ENCODE peak calls at places on chromosomes 13 and 19, in six cellular contexts. X is stimulated activated CD4-positive, alpha-beta T cell treated with anti-CD3 and anti-CD28 coated beads, Interleukin-4, amount 100 ng/mL, for 1 hour; I is PC-9; Y is tibial nerve; N is activated CD4-positive, alpha-beta T cell treated with anti-CD3 and anti-CD28 coated beads, Interleukin-2, amount 50 U/mL, for 48 hours; W is NCI-H1105. V is an unnamed sample.

GRCh38 chr19:41563847-41564514 is 12.0 kb upstream of the CEACAM21 start:
- DNase-seq in Y (no peak), I (no peak), W (peak; percentile 12), N (no peak), X (peak; percentile 53), V (no peak)

GRCh38 chr13:113350065-113350937 is 13.6 kb downstream of the GRTP1 start:
- DNase-seq in Y (no peak), X (no peak), N (no peak), W (no peak), I (no peak), V (no peak)

GRCh38 chr13:47843005-47843404 is 158.1 kb downstream of the SUCLA2 start:
- DNase-seq in X (no peak), N (no peak), W (no peak), Y (no peak), I (no peak), V (no peak)

GRCh38 chr13:95403349-95404140 is 102.3 kb upstream of the ABCC4 start:
- DNase-seq in N (peak; percentile 6), W (no peak), X (no peak), I (no peak), Y (no peak), V (peak; percentile 55)

GRCh38 chr19:15421726-15422260 is 3.0 kb upstream of the AKAP8L start:
- DNase-seq in Y (no peak), N (no peak), W (peak; percentile 27), I (no peak), X (no peak), V (no peak)

GRCh38 chr13:66835040-66835628 is 395.0 kb downstream of the PCDH9 start:
- DNase-seq in I (no peak), N (no peak), Y (peak; percentile 42), X (no peak), W (peak; percentile 97), V (no peak)

GRCh38 chr19:47228937-47229673 is 1.9 kb downstream of the BBC3 start:
- DNase-seq in I (peak; percentile 38), W (no peak), X (peak; percentile 22), N (peak; percentile 16), Y (no peak), V (no peak)

GRCh38 chr19:42563352-42564210 is 31.1 kb downstream of the CEACAM8 start:
- DNase-seq in I (no peak), N (peak; percentile 6), X (no peak), W (peak; percentile 21), Y (no peak), V (no peak)

GRCh38 chr19:4361152-4362037 is 18.0 kb downstream of the MPND start:
- DNase-seq in X (no peak), N (no peak), Y (no peak), I (no peak), W (no peak), V (no peak)

GRCh38 chr13:60139272-60139671 is 24.5 kb downstream of the DIAPH3 start:
- DNase-seq in I (no peak), W (no peak), N (no peak), X (no peak), Y (no peak), V (no peak)

GRCh38 chr13:111573362-111573761 is 252.9 kb downstream of the TEX29 start:
- DNase-seq in W (no peak), I (no peak), X (no peak), N (no peak), Y (no peak), V (no peak)

GRCh38 chr13:23965346-23965745 is 68.0 kb upstream of the C1QTNF9B start:
- DNase-seq in W (no peak), X (no peak), N (no peak), Y (no peak), I (no peak), V (no peak)

GRCh38 chr19:2113436-2114211 is 16.9 kb downstream of the IZUMO4 start:
- DNase-seq in X (no peak), Y (no peak), W (no peak), N (no peak), I (no peak), V (no peak)

GRCh38 chr13:80339841-80340642 is 884 bp downstream of the SPRY2 start:
- DNase-seq in Y (no peak), X (no peak), W (no peak), N (peak; percentile 10), I (no peak), V (no peak)

GRCh38 chr19:56760842-56761241 is 79.7 kb downstream of the PEG3 start:
- DNase-seq in Y (no peak), N (no peak), W (no peak), X (no peak), I (no peak), V (no peak)

GRCh38 chr13:113890758-113891480 is 27.0 kb upstream of the GAS6 start:
- DNase-seq in W (no peak), I (no peak), Y (no peak), X (no peak), N (no peak), V (no peak)

GRCh38 chr13:91358384-91358776 is 10.9 kb downstream of the MIR17HG start:
- DNase-seq in W (no peak), X (no peak), I (no peak), Y (no peak), N (no peak), V (no peak)

GRCh38 chr19:17112271-17112670 is 36.7 kb downstream of the MYO9B start:
- DNase-seq in Y (no peak), N (no peak), I (no peak), W (no peak), X (no peak), V (no peak)

GRCh38 chr19:10593820-10594637 is 6.9 kb upstream of the AP1M2 start:
- DNase-seq in I (peak; percentile 48), W (no peak), Y (peak; percentile 75), N (no peak), X (no peak), V (no peak)

GRCh38 chr19:20367811-20368294 is 197.7 kb downstream of the ZNF737 start:
- DNase-seq in N (no peak), W (peak; percentile 70), I (no peak), Y (no peak), X (no peak), V (peak; percentile 58)

GRCh38 chr13:113596321-113597200 is 12.0 kb downstream of the TFDP1 start:
- DNase-seq in I (no peak), X (no peak), W (no peak), Y (no peak), N (no peak), V (no peak)

GRCh38 chr19:42272535-42272897 is 3.5 kb downstream of the CIC start:
- DNase-seq in X (no peak), Y (no peak), N (no peak), I (no peak), W (no peak), V (no peak)

GRCh38 chr13:21637296-21637695 is 33.3 kb upstream of the MICU2 start:
- DNase-seq in W (peak; percentile 76), Y (no peak), N (peak; percentile 21), X (peak; percentile 21), I (peak; percentile 79), V (no peak)

GRCh38 chr13:25375727-25376358 is 4.1 kb downstream of the ATP8A2 start:
- DNase-seq in I (no peak), W (no peak), N (no peak), X (no peak), Y (no peak), V (no peak)

GRCh38 chr13:39527961-39528720 is 74.9 kb downstream of the LHFPL6 start:
- DNase-seq in X (no peak), W (no peak), I (peak; percentile 78), N (no peak), Y (no peak), V (no peak)

GRCh38 chr13:98984983-98985382 is 7.1 kb upstream of the DOCK9 start:
- DNase-seq in I (no peak), X (no peak), W (no peak), Y (no peak), N (no peak), V (no peak)

GRCh38 chr19:33416307-33417215 is 43.1 kb downstream of the CEBPG start:
- DNase-seq in Y (no peak), I (peak; percentile 47), W (peak; percentile 75), N (peak; percentile 76), X (peak; percentile 68), V (peak; percentile 45)

GRCh38 chr19:21487969-21488368 is 17.4 kb upstream of the ZNF429 start:
- DNase-seq in N (no peak), W (no peak), I (no peak), Y (no peak), X (no peak), V (no peak)

V was measured in iPS DF 6.9.